ENCODE peak calls at places on chromosomes 1 and 21, in seven cellular contexts. One of them, this sample, is unnamed.

GRCh38 chr1:211343607-211344334 is 17.1 kb downstream of the TRAF5 start:
- DNase-seq in cardiac muscle cell: no peak
- DNase-seq in foreskin melanocyte: no peak
- DNase-seq in HS-5: no peak
- DNase-seq in activated T-cell treated with anti-CD3 and anti-CD28 coated beads, Interleukin-2, amount 50 U/mL, for 48 hours: no peak
- DNase-seq in HEK293T: no peak
- DNase-seq in stimulated activated CD8-positive, alpha-beta memory T cell treated with anti-CD3 and anti-CD28 coated beads, Interleukin-4, amount 100 ng/mL, for 4 hours: no peak
- DNase-seq in this sample: no peak

GRCh38 chr1:228852015-228852414 is 116.7 kb downstream of the RHOU start:
- DNase-seq in cardiac muscle cell: no peak
- DNase-seq in foreskin melanocyte: no peak
- DNase-seq in HS-5: no peak
- DNase-seq in activated T-cell treated with anti-CD3 and anti-CD28 coated beads, Interleukin-2, amount 50 U/mL, for 48 hours: no peak
- DNase-seq in HEK293T: no peak
- DNase-seq in stimulated activated CD8-positive, alpha-beta memory T cell treated with anti-CD3 and anti-CD28 coated beads, Interleukin-4, amount 100 ng/mL, for 4 hours: no peak
- DNase-seq in this sample: no peak

GRCh38 chr1:172949096-172949495 is 101.6 kb downstream of the TNFSF18 start:
- DNase-seq in cardiac muscle cell: no peak
- DNase-seq in foreskin melanocyte: no peak
- DNase-seq in HS-5: no peak
- DNase-seq in activated T-cell treated with anti-CD3 and anti-CD28 coated beads, Interleukin-2, amount 50 U/mL, for 48 hours: no peak
- DNase-seq in HEK293T: no peak
- DNase-seq in stimulated activated CD8-positive, alpha-beta memory T cell treated with anti-CD3 and anti-CD28 coated beads, Interleukin-4, amount 100 ng/mL, for 4 hours: no peak
- DNase-seq in this sample: no peak

GRCh38 chr1:226603030-226603960 is 54.7 kb downstream of the STUM start:
- DNase-seq in cardiac muscle cell: no peak
- DNase-seq in foreskin melanocyte: peak; percentile 54
- DNase-seq in HS-5: peak; percentile 43
- DNase-seq in activated T-cell treated with anti-CD3 and anti-CD28 coated beads, Interleukin-2, amount 50 U/mL, for 48 hours: no peak
- DNase-seq in HEK293T: no peak
- DNase-seq in stimulated activated CD8-positive, alpha-beta memory T cell treated with anti-CD3 and anti-CD28 coated beads, Interleukin-4, amount 100 ng/mL, for 4 hours: no peak
- DNase-seq in this sample: no peak

GRCh38 chr1:224267922-224268321 is 62.0 kb downstream of the NVL start:
- DNase-seq in cardiac muscle cell: no peak
- DNase-seq in foreskin melanocyte: no peak
- DNase-seq in HS-5: no peak
- DNase-seq in activated T-cell treated with anti-CD3 and anti-CD28 coated beads, Interleukin-2, amount 50 U/mL, for 48 hours: no peak
- DNase-seq in HEK293T: no peak
- DNase-seq in stimulated activated CD8-positive, alpha-beta memory T cell treated with anti-CD3 and anti-CD28 coated beads, Interleukin-4, amount 100 ng/mL, for 4 hours: no peak
- DNase-seq in this sample: no peak

GRCh38 chr1:217029311-217030157 is 306.3 kb upstream of the ESRRG start:
- DNase-seq in cardiac muscle cell: no peak
- DNase-seq in foreskin melanocyte: no peak
- DNase-seq in HS-5: peak; percentile 65
- DNase-seq in activated T-cell treated with anti-CD3 and anti-CD28 coated beads, Interleukin-2, amount 50 U/mL, for 48 hours: no peak
- DNase-seq in HEK293T: no peak
- DNase-seq in stimulated activated CD8-positive, alpha-beta memory T cell treated with anti-CD3 and anti-CD28 coated beads, Interleukin-4, amount 100 ng/mL, for 4 hours: no peak
- DNase-seq in this sample: peak; percentile 18

GRCh38 chr1:39255212-39255611 is 50.7 kb downstream of the MACF1 start:
- DNase-seq in cardiac muscle cell: no peak
- DNase-seq in foreskin melanocyte: no peak
- DNase-seq in HS-5: peak; percentile 49
- DNase-seq in activated T-cell treated with anti-CD3 and anti-CD28 coated beads, Interleukin-2, amount 50 U/mL, for 48 hours: no peak
- DNase-seq in HEK293T: no peak
- DNase-seq in stimulated activated CD8-positive, alpha-beta memory T cell treated with anti-CD3 and anti-CD28 coated beads, Interleukin-4, amount 100 ng/mL, for 4 hours: no peak
- DNase-seq in this sample: no peak

GRCh38 chr1:229759037-229759435 is 133.0 kb downstream of the URB2 start:
- DNase-seq in cardiac muscle cell: no peak
- DNase-seq in foreskin melanocyte: no peak
- DNase-seq in HS-5: peak; percentile 23
- DNase-seq in activated T-cell treated with anti-CD3 and anti-CD28 coated beads, Interleukin-2, amount 50 U/mL, for 48 hours: no peak
- DNase-seq in HEK293T: no peak
- DNase-seq in stimulated activated CD8-positive, alpha-beta memory T cell treated with anti-CD3 and anti-CD28 coated beads, Interleukin-4, amount 100 ng/mL, for 4 hours: no peak
- DNase-seq in this sample: no peak

GRCh38 chr1:22229374-22229773 is 86.5 kb upstream of the WNT4 start:
- DNase-seq in cardiac muscle cell: no peak
- DNase-seq in foreskin melanocyte: no peak
- DNase-seq in HS-5: peak; percentile 35
- DNase-seq in activated T-cell treated with anti-CD3 and anti-CD28 coated beads, Interleukin-2, amount 50 U/mL, for 48 hours: no peak
- DNase-seq in HEK293T: no peak
- DNase-seq in stimulated activated CD8-positive, alpha-beta memory T cell treated with anti-CD3 and anti-CD28 coated beads, Interleukin-4, amount 100 ng/mL, for 4 hours: no peak
- DNase-seq in this sample: no peak

GRCh38 chr1:161872506-161872905 is 106.4 kb downstream of the ATF6 start:
- DNase-seq in cardiac muscle cell: no peak
- DNase-seq in foreskin melanocyte: no peak
- DNase-seq in HS-5: no peak
- DNase-seq in activated T-cell treated with anti-CD3 and anti-CD28 coated beads, Interleukin-2, amount 50 U/mL, for 48 hours: no peak
- DNase-seq in HEK293T: no peak
- DNase-seq in stimulated activated CD8-positive, alpha-beta memory T cell treated with anti-CD3 and anti-CD28 coated beads, Interleukin-4, amount 100 ng/mL, for 4 hours: no peak
- DNase-seq in this sample: no peak

GRCh38 chr1:27141266-27142003 is 13.5 kb downstream of the SLC9A1 start:
- DNase-seq in cardiac muscle cell: no peak
- DNase-seq in foreskin melanocyte: no peak
- DNase-seq in HS-5: no peak
- DNase-seq in activated T-cell treated with anti-CD3 and anti-CD28 coated beads, Interleukin-2, amount 50 U/mL, for 48 hours: no peak
- DNase-seq in HEK293T: no peak
- DNase-seq in stimulated activated CD8-positive, alpha-beta memory T cell treated with anti-CD3 and anti-CD28 coated beads, Interleukin-4, amount 100 ng/mL, for 4 hours: no peak
- DNase-seq in this sample: no peak

GRCh38 chr1:143720087-143721023 is 251.4 kb downstream of the FAM72C start:
- DNase-seq in cardiac muscle cell: no peak
- DNase-seq in foreskin melanocyte: no peak
- DNase-seq in HS-5: no peak
- DNase-seq in activated T-cell treated with anti-CD3 and anti-CD28 coated beads, Interleukin-2, amount 50 U/mL, for 48 hours: no peak
- DNase-seq in HEK293T: no peak
- DNase-seq in stimulated activated CD8-positive, alpha-beta memory T cell treated with anti-CD3 and anti-CD28 coated beads, Interleukin-4, amount 100 ng/mL, for 4 hours: no peak
- DNase-seq in this sample: no peak

GRCh38 chr1:163170331-163170730 is 32.4 kb downstream of the RGS5 start:
- DNase-seq in cardiac muscle cell: no peak
- DNase-seq in foreskin melanocyte: no peak
- DNase-seq in HS-5: no peak
- DNase-seq in activated T-cell treated with anti-CD3 and anti-CD28 coated beads, Interleukin-2, amount 50 U/mL, for 48 hours: no peak
- DNase-seq in HEK293T: no peak
- DNase-seq in stimulated activated CD8-positive, alpha-beta memory T cell treated with anti-CD3 and anti-CD28 coated beads, Interleukin-4, amount 100 ng/mL, for 4 hours: no peak
- DNase-seq in this sample: no peak

GRCh38 chr1:175591083-175591743 is 152.2 kb downstream of the TNR start:
- DNase-seq in cardiac muscle cell: peak; percentile 39
- DNase-seq in foreskin melanocyte: no peak
- DNase-seq in HS-5: no peak
- DNase-seq in activated T-cell treated with anti-CD3 and anti-CD28 coated beads, Interleukin-2, amount 50 U/mL, for 48 hours: no peak
- DNase-seq in HEK293T: no peak
- DNase-seq in stimulated activated CD8-positive, alpha-beta memory T cell treated with anti-CD3 and anti-CD28 coated beads, Interleukin-4, amount 100 ng/mL, for 4 hours: no peak
- DNase-seq in this sample: no peak

GRCh38 chr1:234303231-234303630 is 70.0 kb upstream of the COA6 start:
- DNase-seq in cardiac muscle cell: no peak
- DNase-seq in foreskin melanocyte: no peak
- DNase-seq in HS-5: no peak
- DNase-seq in activated T-cell treated with anti-CD3 and anti-CD28 coated beads, Interleukin-2, amount 50 U/mL, for 48 hours: no peak
- DNase-seq in HEK293T: no peak
- DNase-seq in stimulated activated CD8-positive, alpha-beta memory T cell treated with anti-CD3 and anti-CD28 coated beads, Interleukin-4, amount 100 ng/mL, for 4 hours: no peak
- DNase-seq in this sample: no peak

GRCh38 chr1:57605933-57606332 is 182.1 kb upstream of the DAB1 start:
- DNase-seq in cardiac muscle cell: no peak
- DNase-seq in foreskin melanocyte: no peak
- DNase-seq in HS-5: no peak
- DNase-seq in activated T-cell treated with anti-CD3 and anti-CD28 coated beads, Interleukin-2, amount 50 U/mL, for 48 hours: no peak
- DNase-seq in HEK293T: no peak
- DNase-seq in stimulated activated CD8-positive, alpha-beta memory T cell treated with anti-CD3 and anti-CD28 coated beads, Interleukin-4, amount 100 ng/mL, for 4 hours: no peak
- DNase-seq in this sample: no peak

GRCh38 chr21:22314963-22315362 is 1316.8 kb downstream of the NCAM2 start:
- DNase-seq in cardiac muscle cell: no peak
- DNase-seq in foreskin melanocyte: no peak
- DNase-seq in HS-5: no peak
- DNase-seq in activated T-cell treated with anti-CD3 and anti-CD28 coated beads, Interleukin-2, amount 50 U/mL, for 48 hours: no peak
- DNase-seq in HEK293T: no peak
- DNase-seq in stimulated activated CD8-positive, alpha-beta memory T cell treated with anti-CD3 and anti-CD28 coated beads, Interleukin-4, amount 100 ng/mL, for 4 hours: no peak
- DNase-seq in this sample: no peak

GRCh38 chr21:45179568-45180288 is 105.3 kb downstream of the ADARB1 start:
- DNase-seq in cardiac muscle cell: no peak
- DNase-seq in foreskin melanocyte: no peak
- DNase-seq in HS-5: no peak
- DNase-seq in activated T-cell treated with anti-CD3 and anti-CD28 coated beads, Interleukin-2, amount 50 U/mL, for 48 hours: no peak
- DNase-seq in HEK293T: no peak
- DNase-seq in stimulated activated CD8-positive, alpha-beta memory T cell treated with anti-CD3 and anti-CD28 coated beads, Interleukin-4, amount 100 ng/mL, for 4 hours: no peak
- DNase-seq in this sample: no peak

GRCh38 chr1:98019747-98020146 is 98.9 kb upstream of the DPYD start:
- DNase-seq in cardiac muscle cell: no peak
- DNase-seq in foreskin melanocyte: no peak
- DNase-seq in HS-5: no peak
- DNase-seq in activated T-cell treated with anti-CD3 and anti-CD28 coated beads, Interleukin-2, amount 50 U/mL, for 48 hours: no peak
- DNase-seq in HEK293T: no peak
- DNase-seq in stimulated activated CD8-positive, alpha-beta memory T cell treated with anti-CD3 and anti-CD28 coated beads, Interleukin-4, amount 100 ng/mL, for 4 hours: no peak
- DNase-seq in this sample: no peak

GRCh38 chr1:184910596-184910995 is 63.7 kb downstream of the NIBAN1 start:
- DNase-seq in cardiac muscle cell: no peak
- DNase-seq in foreskin melanocyte: no peak
- DNase-seq in HS-5: peak; percentile 50
- DNase-seq in activated T-cell treated with anti-CD3 and anti-CD28 coated beads, Interleukin-2, amount 50 U/mL, for 48 hours: no peak
- DNase-seq in HEK293T: no peak
- DNase-seq in stimulated activated CD8-positive, alpha-beta memory T cell treated with anti-CD3 and anti-CD28 coated beads, Interleukin-4, amount 100 ng/mL, for 4 hours: no peak
- DNase-seq in this sample: no peak

GRCh38 chr1:62962794-62963776 is 179.2 kb downstream of the ATG4C start:
- DNase-seq in cardiac muscle cell: peak; percentile 73
- DNase-seq in foreskin melanocyte: peak; percentile 49
- DNase-seq in HS-5: no peak
- DNase-seq in activated T-cell treated with anti-CD3 and anti-CD28 coated beads, Interleukin-2, amount 50 U/mL, for 48 hours: peak; percentile 30
- DNase-seq in HEK293T: peak; percentile 91
- DNase-seq in stimulated activated CD8-positive, alpha-beta memory T cell treated with anti-CD3 and anti-CD28 coated beads, Interleukin-4, amount 100 ng/mL, for 4 hours: no peak
- DNase-seq in this sample: no peak

GRCh38 chr1:83516369-83516768 is 482.6 kb downstream of the TTLL7 start:
- DNase-seq in cardiac muscle cell: no peak
- DNase-seq in foreskin melanocyte: no peak
- DNase-seq in HS-5: no peak
- DNase-seq in activated T-cell treated with anti-CD3 and anti-CD28 coated beads, Interleukin-2, amount 50 U/mL, for 48 hours: no peak
- DNase-seq in HEK293T: no peak
- DNase-seq in stimulated activated CD8-positive, alpha-beta memory T cell treated with anti-CD3 and anti-CD28 coated beads, Interleukin-4, amount 100 ng/mL, for 4 hours: no peak
- DNase-seq in this sample: no peak

GRCh38 chr1:19799233-19799876 is 361 bp downstream of the TMCO4 start:
- DNase-seq in cardiac muscle cell: peak; percentile 32
- DNase-seq in foreskin melanocyte: no peak
- DNase-seq in HS-5: no peak
- DNase-seq in activated T-cell treated with anti-CD3 and anti-CD28 coated beads, Interleukin-2, amount 50 U/mL, for 48 hours: peak; percentile 73
- DNase-seq in HEK293T: peak; percentile 58
- DNase-seq in stimulated activated CD8-positive, alpha-beta memory T cell treated with anti-CD3 and anti-CD28 coated beads, Interleukin-4, amount 100 ng/mL, for 4 hours: peak; percentile 13
- DNase-seq in this sample: no peak

GRCh38 chr1:54462597-54463258 is 56.5 kb upstream of the SSBP3 start:
- DNase-seq in cardiac muscle cell: no peak
- DNase-seq in foreskin melanocyte: no peak
- DNase-seq in HS-5: no peak
- DNase-seq in activated T-cell treated with anti-CD3 and anti-CD28 coated beads, Interleukin-2, amount 50 U/mL, for 48 hours: no peak
- DNase-seq in HEK293T: no peak
- DNase-seq in stimulated activated CD8-positive, alpha-beta memory T cell treated with anti-CD3 and anti-CD28 coated beads, Interleukin-4, amount 100 ng/mL, for 4 hours: no peak
- DNase-seq in this sample: no peak

GRCh38 chr1:182615468-182616129 is 11.4 kb upstream of the RGS16 start:
- DNase-seq in cardiac muscle cell: peak; percentile 29
- DNase-seq in foreskin melanocyte: peak; percentile 17
- DNase-seq in HS-5: no peak
- DNase-seq in activated T-cell treated with anti-CD3 and anti-CD28 coated beads, Interleukin-2, amount 50 U/mL, for 48 hours: peak; percentile 78
- DNase-seq in HEK293T: no peak
- DNase-seq in stimulated activated CD8-positive, alpha-beta memory T cell treated with anti-CD3 and anti-CD28 coated beads, Interleukin-4, amount 100 ng/mL, for 4 hours: no peak
- DNase-seq in this sample: no peak

GRCh38 chr1:232524056-232524455 is 105.9 kb downstream of the SIPA1L2 start:
- DNase-seq in cardiac muscle cell: no peak
- DNase-seq in foreskin melanocyte: peak; percentile 92
- DNase-seq in HS-5: no peak
- DNase-seq in activated T-cell treated with anti-CD3 and anti-CD28 coated beads, Interleukin-2, amount 50 U/mL, for 48 hours: no peak
- DNase-seq in HEK293T: no peak
- DNase-seq in stimulated activated CD8-positive, alpha-beta memory T cell treated with anti-CD3 and anti-CD28 coated beads, Interleukin-4, amount 100 ng/mL, for 4 hours: no peak
- DNase-seq in this sample: no peak

GRCh38 chr1:41020109-41020576 is 1.4 kb downstream of the SLFNL1 start:
- DNase-seq in cardiac muscle cell: no peak
- DNase-seq in foreskin melanocyte: no peak
- DNase-seq in HS-5: no peak
- DNase-seq in activated T-cell treated with anti-CD3 and anti-CD28 coated beads, Interleukin-2, amount 50 U/mL, for 48 hours: no peak
- DNase-seq in HEK293T: no peak
- DNase-seq in stimulated activated CD8-positive, alpha-beta memory T cell treated with anti-CD3 and anti-CD28 coated beads, Interleukin-4, amount 100 ng/mL, for 4 hours: no peak
- DNase-seq in this sample: no peak